ENCODE peak calls at places on chromosomes 4 and X, in ten cellular contexts. F is GM06990, L is NB4, M is cardiac muscle cell, X is fibroblast of lung, V is A549, B is AG10803, U is lung, P is mammary epithelial cell, J is endodermal cell. W is an unnamed sample.

GRCh38 chr4:28391877-28392276 is 1531.2 kb downstream of the STIM2 start:
- DNase-seq in F (no peak), L (no peak), M (no peak), X (no peak), V (no peak), B (peak; percentile 62), U (no peak), P (peak; percentile 29), J (no peak), W (no peak)

GRCh38 chr4:14783011-14783877 is 219.0 kb upstream of the CPEB2 start:
- DNase-seq in F (peak; percentile 48), L (no peak), M (no peak), X (peak; percentile 20), V (no peak), B (no peak), U (no peak), P (peak; percentile 96), J (no peak), W (peak; percentile 27)

GRCh38 chrX:120308959-120309872 is 2.0 kb downstream of the TMEM255A start:
- DNase-seq in F (peak; percentile 75), L (peak; percentile 68), M (peak; percentile 57), X (peak; percentile 53), V (peak; percentile 36), B (peak; percentile 29), U (peak; percentile 62), P (peak; percentile 74), J (peak; percentile 87), W (peak; percentile 53)

GRCh38 chr4:138925495-138925894 is 90.1 kb upstream of the NOCT start:
- DNase-seq in F (no peak), L (no peak), M (no peak), X (no peak), V (no peak), B (no peak), U (no peak), P (no peak), J (peak; percentile 2), W (no peak)

GRCh38 chr4:13888112-13888511 is 260.6 kb upstream of the BOD1L1 start:
- DNase-seq in F (no peak), L (no peak), M (peak; percentile 91), X (peak; percentile 93), V (no peak), B (peak; percentile 94), U (no peak), P (peak; percentile 76), J (no peak), W (peak; percentile 72)

GRCh38 chrX:81489987-81490386 is 288.1 kb downstream of the SH3BGRL start:
- DNase-seq in F (no peak), L (peak; percentile 2), M (no peak), X (peak; percentile 0), V (no peak), B (no peak), U (no peak), P (no peak), J (no peak), W (no peak)

GRCh38 chr4:87078987-87079469 is 141.4 kb downstream of the KLHL8 start:
- DNase-seq in F (no peak), L (no peak), M (peak; percentile 92), X (peak; percentile 92), V (no peak), B (peak; percentile 88), U (no peak), P (no peak), J (no peak), W (peak; percentile 85)

GRCh38 chrX:150363561-150364346 is 637 bp downstream of the MAMLD1 start:
- DNase-seq in F (no peak), L (peak; percentile 14), M (peak; percentile 45), X (peak; percentile 29), V (peak; percentile 24), B (peak; percentile 40), U (peak; percentile 35), P (peak; percentile 45), J (peak; percentile 67), W (peak; percentile 40)

DNA sequence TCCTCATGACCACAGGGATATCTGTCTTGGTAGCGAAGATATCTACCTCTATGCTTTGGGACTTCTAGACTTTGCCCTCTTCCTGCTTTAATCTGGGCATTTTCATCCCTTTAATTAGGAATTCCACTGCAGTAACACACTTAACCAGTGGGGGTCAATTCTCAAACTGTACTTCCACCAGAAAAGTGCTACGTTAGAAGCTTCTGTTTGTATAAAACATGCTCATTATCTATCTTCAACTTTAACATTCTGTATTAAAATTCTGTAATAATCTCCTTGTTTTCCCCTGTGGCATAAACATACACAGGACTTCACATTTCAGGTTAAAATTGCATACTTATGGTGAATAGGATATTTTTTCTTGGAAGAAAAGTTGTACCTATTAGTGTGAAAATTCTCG is 105.6 kb downstream of the AMMECR1 start:
- DNase-seq in F (no peak), L (no peak), M (no peak), X (no peak), V (peak; percentile 17), B (no peak), U (no peak), P (no peak), J (no peak), W (no peak)
- TF ChIP-seq CTCF in F (peak; percentile 12), L (no peak), M (peak; percentile 22), X (peak; percentile 29), V (no peak), B (no peak), U (no peak), P (peak; percentile 31), J (peak; percentile 70), W (no peak)

GRCh38 chrX:153727108-153727931 is 2.7 kb downstream of the ABCD1 start:
- DNase-seq in F (no peak), L (peak; percentile 43), M (peak; percentile 33), X (peak; percentile 22), V (no peak), B (peak; percentile 40), U (no peak), P (no peak), J (peak; percentile 56), W (no peak)

GRCh38 chrX:153728095-153728494 is 3.4 kb downstream of the ABCD1 start:
- DNase-seq in F (no peak), L (no peak), M (no peak), X (no peak), V (no peak), B (no peak), U (no peak), P (no peak), J (no peak), W (no peak)

GRCh38 chrX:153725039-153725831 is 579 bp downstream of the ABCD1 start:
- DNase-seq in F (peak; percentile 31), L (no peak), M (no peak), X (no peak), V (no peak), B (no peak), U (no peak), P (no peak), J (peak; percentile 65), W (no peak)

GRCh38 chrX:153725832-153726285 is 1.2 kb downstream of the ABCD1 start:
- DNase-seq in F (peak; percentile 26), L (peak; percentile 8), M (no peak), X (no peak), V (no peak), B (no peak), U (no peak), P (no peak), J (no peak), W (no peak)

GRCh38 chrX:153726286-153727107 is 1.8 kb downstream of the ABCD1 start:
- DNase-seq in F (peak; percentile 79), L (peak; percentile 84), M (peak; percentile 51), X (peak; percentile 53), V (no peak), B (peak; percentile 25), U (peak; percentile 60), P (no peak), J (peak; percentile 92), W (peak; percentile 73)
- H3K4me3 ChIP-seq in F (peak overlapping the region; percentile 5), L (no peak overlapping the region), M (no peak overlapping the region), X (no peak overlapping the region), V (no peak overlapping the region), B (peak overlapping the region; percentile 43), U (peak overlapping the region; percentile 5), P (no peak overlapping the region), J (no peak overlapping the region), W (peak overlapping the region; percentile 29)

GRCh38 chr4:73855406-73855805 is 2.3 kb downstream of the PF4V1 start:
- DNase-seq in F (no peak), L (no peak), M (no peak), X (no peak), V (no peak), B (no peak), U (no peak), P (no peak), J (no peak), W (no peak)

GRCh38 chr4:73853718-73854473 is 800 bp downstream of the PF4V1 start:
- DNase-seq in F (no peak), L (no peak), M (no peak), X (no peak), V (no peak), B (no peak), U (no peak), P (no peak), J (no peak), W (no peak)

GRCh38 chr4:73851293-73851692 is 1.8 kb upstream of the PF4V1 start:
- DNase-seq in F (no peak), L (no peak), M (no peak), X (no peak), V (no peak), B (no peak), U (no peak), P (no peak), J (no peak), W (no peak)

GRCh38 chr4:73852771-73853170 is 325 bp upstream of the PF4V1 start:
- DNase-seq in F (no peak), L (no peak), M (no peak), X (no peak), V (no peak), B (no peak), U (no peak), P (no peak), J (no peak), W (no peak)

DNA sequence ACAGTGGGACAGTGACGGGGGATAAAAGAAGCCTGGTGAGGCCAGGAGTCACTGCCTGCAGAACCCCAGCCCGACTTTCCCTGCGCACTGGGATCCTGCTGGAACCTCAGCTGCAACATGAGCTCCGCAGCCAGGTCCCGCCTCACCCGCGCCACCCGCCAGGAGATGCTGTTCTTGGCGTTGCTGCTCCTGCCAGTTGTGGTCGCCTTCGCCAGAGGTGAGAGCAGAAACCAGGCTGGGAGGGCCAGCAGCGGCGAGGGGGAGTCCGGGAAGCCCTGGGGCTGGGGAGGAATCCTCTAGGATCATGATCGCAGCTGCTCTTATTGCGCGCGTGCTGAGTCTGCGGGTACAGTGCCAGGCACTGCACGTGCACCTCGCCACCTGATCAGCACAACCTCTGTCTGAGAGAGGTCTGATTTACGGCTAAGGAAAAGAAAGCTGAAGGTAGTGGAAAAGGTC is at the start of gene PF4V1:
- DNase-seq in F (peak; percentile 6), L (no peak), M (peak; percentile 50), X (no peak), V (no peak), B (no peak), U (no peak), P (no peak), J (peak; percentile 93), W (peak; percentile 60)
- TF ChIP-seq CTCF in F (no peak), L (no peak), M (peak; percentile 42), X (peak; percentile 43), V (no peak), B (peak; percentile 42), U (no peak), P (peak; percentile 43), J (peak; percentile 69), W (peak; percentile 21)

GRCh38 chr4:34973632-34974312 is 1270.5 kb downstream of the ARAP2 start:
- DNase-seq in F (no peak), L (no peak), M (no peak), X (no peak), V (no peak), B (no peak), U (no peak), P (no peak), J (no peak), W (no peak)

GRCh38 chr4:34974313-34974680 is 1270.0 kb downstream of the ARAP2 start:
- DNase-seq in F (no peak), L (no peak), M (no peak), X (no peak), V (no peak), B (no peak), U (no peak), P (no peak), J (no peak), W (no peak)

DNA sequence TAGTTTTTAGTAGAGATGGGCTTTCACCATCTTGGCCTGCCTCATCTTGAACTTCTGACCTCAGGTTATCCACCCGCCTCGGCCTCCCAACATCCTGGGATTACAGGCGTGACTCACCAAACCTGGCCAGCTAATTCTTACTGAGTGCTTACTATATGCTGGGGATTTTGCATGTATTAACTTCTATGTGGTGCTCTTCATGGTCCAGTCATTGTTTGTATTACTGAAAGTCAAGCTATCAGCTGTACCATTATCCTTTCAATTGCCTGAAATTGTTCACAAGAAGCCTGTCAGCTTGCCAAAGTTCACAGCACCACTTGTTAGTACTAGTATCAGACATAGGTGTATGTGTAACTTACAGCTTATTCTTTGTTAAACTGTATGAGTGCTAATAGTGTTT is 1272.1 kb downstream of the ARAP2 start:
- DNase-seq in F (no peak), L (no peak), M (no peak), X (no peak), V (no peak), B (no peak), U (no peak), P (no peak), J (no peak), W (no peak)
- H3K4me3 ChIP-seq in F (no peak overlapping the region), L (no peak overlapping the region), M (no peak overlapping the region), X (no peak overlapping the region), V (no peak overlapping the region), B (no peak overlapping the region), U (no peak overlapping the region), P (no peak overlapping the region), J (no peak overlapping the region), W (no peak overlapping the region)